ENCODE peak calls at places on chromosomes 12 and 14, in eight cellular contexts. Y is neural progenitor cell, J is GM10248, C is body of pancreas, X is fibroblast of lung, Q is Peyer's patch, F is endodermal cell, N is foreskin fibroblast. V is an unnamed sample.
A peak's percentile ranks its signal among the peaks of the same experiment; 100 is the strongest.

GRCh38 chr14:104594310-104595046 is 10.1 kb downstream of the TMEM179 start:
- DNase-seq in Y (no peak), J (no peak), C (peak; percentile 0), X (no peak), Q (no peak), F (no peak), N (no peak), V (no peak)

GRCh38 chr14:70254476-70254961 is 65.8 kb upstream of the SLC8A3 start:
- DNase-seq in Y (peak; percentile 70), J (peak; percentile 49), C (peak; percentile 84), X (peak; percentile 10), Q (peak; percentile 71), F (peak; percentile 83), N (peak; percentile 15), V (peak; percentile 29)

GRCh38 chr12:69129014-69129413 is 110.4 kb upstream of the CPSF6 start:
- DNase-seq in Y (no peak), J (no peak), C (no peak), X (no peak), Q (no peak), F (no peak), N (no peak), V (peak; percentile 13)

GRCh38 chr14:53044486-53044885 is 93.6 kb upstream of the FERMT2 start:
- DNase-seq in Y (no peak), J (no peak), C (no peak), X (peak; percentile 79), Q (no peak), F (no peak), N (peak; percentile 52), V (peak; percentile 62)

GRCh38 chr12:80419660-80420059 is 24.4 kb upstream of the PTPRQ start:
- DNase-seq in Y (no peak), J (no peak), C (no peak), X (no peak), Q (no peak), F (no peak), N (no peak), V (no peak)

GRCh38 chr12:51520576-51521325 is 70.3 kb upstream of the SCN8A start:
- DNase-seq in Y (peak; percentile 22), J (no peak), C (no peak), X (no peak), Q (no peak), F (peak; percentile 87), N (no peak), V (no peak)

GRCh38 chr12:93622485-93622884 is 50.0 kb downstream of the SOCS2 start:
- DNase-seq in Y (no peak), J (no peak), C (no peak), X (peak; percentile 88), Q (no peak), F (no peak), N (peak; percentile 57), V (peak; percentile 82)

GRCh38 chr12:34401659-34402227 is 379.4 kb downstream of the ALG10 start:
- DNase-seq in Y (no peak), J (peak; percentile 5), C (peak; percentile 1), X (no peak), Q (peak; percentile 37), F (peak; percentile 21), N (no peak), V (no peak)

GRCh38 chr12:22656835-22657234 is 31.9 kb downstream of the ETNK1 start:
- DNase-seq in Y (no peak), J (no peak), C (no peak), X (no peak), Q (no peak), F (no peak), N (no peak), V (no peak)

GRCh38 chr12:50186667-50187066 is 19.5 kb upstream of the CERS5 start:
- DNase-seq in Y (no peak), J (no peak), C (no peak), X (no peak), Q (no peak), F (no peak), N (no peak), V (no peak)

GRCh38 chr12:82781288-82782078 is 94.8 kb downstream of the TMTC2 start:
- DNase-seq in Y (peak; percentile 93), J (no peak), C (no peak), X (no peak), Q (no peak), F (no peak), N (no peak), V (no peak)

GRCh38 chr12:79634957-79635471 is 55.8 kb downstream of the PAWR start:
- DNase-seq in Y (peak; percentile 67), J (no peak), C (no peak), X (no peak), Q (no peak), F (peak; percentile 68), N (no peak), V (peak; percentile 16)

GRCh38 chr12:92541024-92541423 is 161.8 kb upstream of the PLEKHG7 start:
- DNase-seq in Y (no peak), J (no peak), C (no peak), X (no peak), Q (no peak), F (no peak), N (no peak), V (no peak)

GRCh38 chr12:93882763-93883162 is 205.6 kb downstream of the CRADD start:
- DNase-seq in Y (no peak), J (no peak), C (no peak), X (no peak), Q (no peak), F (no peak), N (no peak), V (peak; percentile 15)

DNA sequence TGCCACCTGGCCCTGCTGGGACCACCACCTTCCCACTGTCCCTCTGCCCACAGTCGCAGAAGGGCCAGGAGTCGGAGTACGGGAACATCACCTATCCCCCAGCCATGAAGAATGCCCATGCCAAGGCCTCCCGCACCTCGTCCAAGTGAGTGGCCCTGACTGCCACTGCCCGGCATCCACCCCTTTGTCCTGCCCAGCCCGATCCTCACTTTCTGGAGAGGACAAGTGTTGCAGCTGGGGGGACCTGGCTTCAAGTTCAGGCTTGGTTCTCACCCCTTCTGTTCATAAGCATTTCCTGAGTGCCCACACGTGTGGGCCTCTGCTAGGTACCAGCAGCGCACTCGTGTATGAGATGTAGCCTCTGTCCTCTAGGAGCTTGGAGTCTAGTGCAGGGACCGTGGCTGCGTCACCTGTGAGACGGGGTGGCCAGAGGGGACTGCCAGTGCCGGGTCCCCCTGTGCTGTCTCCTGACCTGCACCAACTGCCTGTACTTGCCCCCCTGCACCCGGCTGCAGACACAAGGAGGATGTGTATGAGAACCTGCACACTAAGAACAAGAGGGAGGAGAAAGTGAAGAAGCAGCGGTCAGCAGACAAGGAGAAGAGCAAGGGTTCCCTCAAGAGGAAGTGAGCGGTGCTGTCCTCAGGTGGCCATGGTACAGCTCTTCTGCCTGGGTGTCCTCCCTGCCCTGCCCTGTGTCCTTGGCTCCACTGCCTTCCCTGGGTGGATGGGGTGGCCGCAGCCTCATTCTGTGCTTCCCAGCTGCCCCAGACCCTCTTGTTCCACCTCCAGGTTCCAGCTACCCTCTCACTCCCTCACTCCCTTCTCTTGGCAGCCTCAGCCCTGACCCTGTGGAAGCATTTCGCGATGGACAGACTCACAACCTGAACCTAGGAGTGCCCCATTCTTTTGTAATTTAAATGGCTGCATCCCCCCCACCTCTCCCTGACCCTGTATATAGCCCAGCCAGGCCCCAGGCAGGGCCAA is 9.4 kb downstream of the PTPN6 start:
- DNase-seq in Y (peak; percentile 33), J (peak; percentile 57), C (no peak), X (peak; percentile 33), Q (peak; percentile 43), F (peak; percentile 73), N (no peak), V (peak; percentile 48)
- TF ChIP-seq CTCF in Y (peak; percentile 27), J (peak; percentile 59), C (no peak), X (no peak), Q (no peak), F (peak; percentile 61), N (peak; percentile 26), V (no peak)

GRCh38 chr12:89838846-89839245 is 130.2 kb upstream of the ATP2B1 start:
- DNase-seq in Y (no peak), J (no peak), C (no peak), X (no peak), Q (no peak), F (no peak), N (no peak), V (no peak)

GRCh38 chr12:89840162-89840922 is 131.7 kb upstream of the ATP2B1 start:
- DNase-seq in Y (no peak), J (no peak), C (no peak), X (peak; percentile 80), Q (no peak), F (no peak), N (no peak), V (peak; percentile 20)

GRCh38 chr12:89844539-89844938 is 135.9 kb upstream of the ATP2B1 start:
- DNase-seq in Y (no peak), J (no peak), C (no peak), X (no peak), Q (no peak), F (no peak), N (no peak), V (no peak)

GRCh38 chr12:89836026-89836425 is 127.4 kb upstream of the ATP2B1 start:
- DNase-seq in Y (no peak), J (no peak), C (no peak), X (no peak), Q (no peak), F (no peak), N (peak; percentile 7), V (peak; percentile 22)

GRCh38 chr12:89839427-89839826 is 130.8 kb upstream of the ATP2B1 start:
- DNase-seq in Y (no peak), J (no peak), C (no peak), X (no peak), Q (no peak), F (no peak), N (no peak), V (no peak)
- TF ChIP-seq CTCF in Y (no peak), J (no peak), C (no peak), X (no peak), Q (no peak), F (no peak), N (no peak), V (no peak)

GRCh38 chr12:9750276-9751203 is 10.2 kb downstream of the CD69 start:
- DNase-seq in Y (peak; percentile 79), J (peak; percentile 54), C (peak; percentile 39), X (peak; percentile 77), Q (no peak), F (peak; percentile 76), N (peak; percentile 37), V (peak; percentile 73)
- TF ChIP-seq CTCF in Y (peak; percentile 92), J (peak; percentile 66), C (peak; percentile 63), X (peak; percentile 86), Q (peak; percentile 90), F (peak; percentile 100), N (peak; percentile 75), V (peak; percentile 83)

GRCh38 chr14:77183896-77184295 is 2.3 kb downstream of the TMEM63C start:
- DNase-seq in Y (no peak), J (no peak), C (no peak), X (no peak), Q (no peak), F (no peak), N (no peak), V (no peak)

GRCh38 chr14:77184396-77185092 is 2.9 kb downstream of the TMEM63C start:
- DNase-seq in Y (no peak), J (no peak), C (no peak), X (no peak), Q (peak; percentile 74), F (peak; percentile 68), N (no peak), V (no peak)

GRCh38 chr14:77181124-77181602 is 435 bp upstream of the TMEM63C start:
- DNase-seq in Y (no peak), J (no peak), C (no peak), X (no peak), Q (no peak), F (no peak), N (no peak), V (no peak)

GRCh38 chr14:77185093-77185465 is 3.5 kb downstream of the TMEM63C start:
- DNase-seq in Y (no peak), J (no peak), C (no peak), X (no peak), Q (no peak), F (no peak), N (no peak), V (no peak)

GRCh38 chr14:77181603-77182437 is at the start of gene TMEM63C:
- DNase-seq in Y (peak; percentile 98), J (peak; percentile 63), C (peak; percentile 69), X (no peak), Q (peak; percentile 73), F (peak; percentile 99), N (no peak), V (no peak)
- TF ChIP-seq CTCF in Y (no peak), J (no peak), C (no peak), X (no peak), Q (no peak), F (no peak), N (no peak), V (no peak)